ENCODE peak calls at places on chromosomes 11 and 22, in seven cellular contexts. T is AG10803, I is kidney, K is spleen, S is dorsolateral prefrontal cortex, Q is endodermal cell, P is astrocyte. Z is an unnamed sample.

GRCh38 chr11:23767576-23767975 is 729.3 kb upstream of the LUZP2 start:
- DNase-seq in T (peak; percentile 29), I (no peak), K (no peak), S (no peak), Q (no peak), P (peak; percentile 50), Z (peak; percentile 11)

GRCh38 chr11:130160460-130161090 is 993 bp downstream of the ST14 start:
- DNase-seq in T (no peak), I (no peak), K (no peak), S (no peak), Q (peak; percentile 70), P (no peak), Z (no peak)

GRCh38 chr11:43936081-43936480 is 6.4 kb upstream of the C11orf96 start:
- DNase-seq in T (no peak), I (no peak), K (no peak), S (no peak), Q (no peak), P (no peak), Z (no peak)

GRCh38 chr11:210122-210802 is 2.8 kb downstream of the RIC8A start:
- DNase-seq in T (peak; percentile 87), I (peak; percentile 39), K (no peak), S (no peak), Q (no peak), P (peak; percentile 77), Z (peak; percentile 72)

GRCh38 chr22:48567213-48567975 is 1260.3 kb downstream of the BRD1 start:
- DNase-seq in T (peak; percentile 49), I (peak; percentile 67), K (no peak), S (no peak), Q (no peak), P (no peak), Z (no peak)

GRCh38 chr11:81579339-81579738 is 1154.3 kb downstream of the FAM181B start:
- DNase-seq in T (no peak), I (no peak), K (no peak), S (no peak), Q (no peak), P (no peak), Z (no peak)

GRCh38 chr22:23801886-23802377 is 15.2 kb downstream of the SMARCB1 start:
- DNase-seq in T (no peak), I (peak; percentile 29), K (no peak), S (no peak), Q (peak; percentile 28), P (no peak), Z (no peak)

GRCh38 chr11:102476069-102476468 is 23.5 kb upstream of the TMEM123 start:
- DNase-seq in T (peak; percentile 28), I (no peak), K (no peak), S (no peak), Q (no peak), P (no peak), Z (peak; percentile 73)

GRCh38 chr22:46964773-46965550 is 202.5 kb downstream of the TBC1D22A start:
- DNase-seq in T (no peak), I (peak; percentile 45), K (no peak), S (no peak), Q (no peak), P (no peak), Z (no peak)

GRCh38 chr11:68962527-68963250 is 18.1 kb downstream of the MRGPRD start:
- DNase-seq in T (peak; percentile 43), I (peak; percentile 38), K (peak; percentile 46), S (no peak), Q (peak; percentile 39), P (no peak), Z (no peak)

GRCh38 chr11:76654980-76655379 is 15.6 kb downstream of the LRRC32 start:
- DNase-seq in T (no peak), I (no peak), K (no peak), S (no peak), Q (peak; percentile 45), P (no peak), Z (no peak)

GRCh38 chr22:33666661-33667619 is 253.3 kb downstream of the LARGE1 start:
- DNase-seq in T (no peak), I (no peak), K (no peak), S (no peak), Q (peak; percentile 64), P (no peak), Z (no peak)

GRCh38 chr22:41290262-41291221 is 4.6 kb upstream of the RANGAP1 start:
- DNase-seq in T (peak; percentile 97), I (no peak), K (no peak), S (no peak), Q (peak; percentile 71), P (peak; percentile 76), Z (peak; percentile 90)

GRCh38 chr11:131977854-131978253 is 607.4 kb downstream of the NTM start:
- DNase-seq in T (peak; percentile 78), I (no peak), K (no peak), S (no peak), Q (peak; percentile 65), P (peak; percentile 93), Z (peak; percentile 40)

GRCh38 chr11:65419773-65420481 is 2.7 kb upstream of the NEAT1 start:
- DNase-seq in T (peak; percentile 96), I (peak; percentile 97), K (peak; percentile 94), S (peak; percentile 94), Q (peak; percentile 87), P (peak; percentile 89), Z (peak; percentile 97)

GRCh38 chr11:72683782-72684200 is 9.6 kb upstream of the PDE2A start:
- DNase-seq in T (peak; percentile 18), I (peak; percentile 82), K (peak; percentile 91), S (peak; percentile 72), Q (peak; percentile 98), P (no peak), Z (peak; percentile 39)

GRCh38 chr11:75174781-75175370 is 24.0 kb downstream of the SLCO2B1 start:
- DNase-seq in T (peak; percentile 43), I (peak; percentile 81), K (no peak), S (peak; percentile 61), Q (no peak), P (peak; percentile 13), Z (peak; percentile 2)

GRCh38 chr11:129530154-129530895 is 154.7 kb downstream of the BARX2 start:
- DNase-seq in T (no peak), I (no peak), K (no peak), S (peak; percentile 31), Q (no peak), P (no peak), Z (no peak)

GRCh38 chr11:94002226-94002625 is 18.9 kb upstream of the HEPHL1 start:
- DNase-seq in T (peak; percentile 2), I (no peak), K (no peak), S (no peak), Q (no peak), P (peak; percentile 77), Z (peak; percentile 81)

GRCh38 chr22:27993201-27993635 is 74.2 kb upstream of the PITPNB start:
- DNase-seq in T (no peak), I (peak; percentile 67), K (no peak), S (no peak), Q (peak; percentile 35), P (no peak), Z (no peak)

GRCh38 chr22:31075961-31076360 is 5.2 kb upstream of the SMTN start:
- DNase-seq in T (peak; percentile 95), I (peak; percentile 95), K (peak; percentile 77), S (no peak), Q (no peak), P (no peak), Z (peak; percentile 92)

GRCh38 chr11:81792416-81792815 is 941.2 kb downstream of the FAM181B start:
- DNase-seq in T (no peak), I (no peak), K (no peak), S (no peak), Q (no peak), P (no peak), Z (peak; percentile 34)

GRCh38 chr11:115660072-115660805 is 156.0 kb upstream of the CADM1 start:
- DNase-seq in T (no peak), I (no peak), K (no peak), S (no peak), Q (peak; percentile 64), P (no peak), Z (no peak)

DNA sequence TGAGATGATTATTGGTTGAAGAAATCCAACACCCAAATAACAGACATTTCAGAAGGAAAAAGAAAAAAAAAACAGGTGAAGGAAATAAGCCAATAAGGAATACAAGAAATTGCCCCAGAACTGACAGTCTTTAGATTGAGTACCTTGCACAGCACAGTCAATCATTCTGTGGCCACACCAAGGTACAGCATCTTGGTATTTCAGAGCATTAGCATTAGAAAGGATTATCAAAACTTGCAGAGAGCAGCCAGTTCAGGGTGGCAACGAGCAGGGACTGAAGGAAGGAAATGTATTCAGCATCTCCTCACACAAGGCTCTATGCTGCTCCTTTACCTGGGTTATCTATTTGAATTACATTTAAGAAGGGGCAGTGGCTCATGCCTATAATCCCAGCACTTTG is 2.1 kb downstream of the ADA2 start:
- DNase-seq in T (no peak), I (peak; percentile 11), K (no peak), S (no peak), Q (peak; percentile 73), P (no peak), Z (no peak)
- H3K4me3 ChIP-seq in T (no peak overlapping the region), I (no peak overlapping the region), K (peak overlapping the region; percentile 21), S (no peak overlapping the region), Q (no peak overlapping the region), P (no peak overlapping the region), Z (no peak overlapping the region)

GRCh38 chr11:109815529-109816105 is 277.6 kb upstream of the ZC3H12C start:
- DNase-seq in T (no peak), I (no peak), K (no peak), S (peak; percentile 57), Q (no peak), P (no peak), Z (no peak)
- H3K4me3 ChIP-seq in T (no peak overlapping the region), I (no peak overlapping the region), K (no peak overlapping the region), S (no peak overlapping the region), Q (no peak overlapping the region), P (no peak overlapping the region), Z (no peak overlapping the region)

GRCh38 chr22:26374645-26375044 is 54.4 kb upstream of the ASPHD2 start:
- DNase-seq in T (no peak), I (no peak), K (no peak), S (no peak), Q (no peak), P (no peak), Z (no peak)

GRCh38 chr22:26383968-26384576 is 45.0 kb upstream of the ASPHD2 start:
- DNase-seq in T (no peak), I (no peak), K (no peak), S (no peak), Q (no peak), P (no peak), Z (no peak)

GRCh38 chr22:26377170-26377825 is 51.8 kb upstream of the ASPHD2 start:
- DNase-seq in T (no peak), I (no peak), K (no peak), S (peak; percentile 37), Q (peak; percentile 60), P (no peak), Z (no peak)

GRCh38 chr22:26385164-26385563 is 43.9 kb upstream of the ASPHD2 start:
- DNase-seq in T (no peak), I (no peak), K (no peak), S (no peak), Q (no peak), P (no peak), Z (no peak)

DNA sequence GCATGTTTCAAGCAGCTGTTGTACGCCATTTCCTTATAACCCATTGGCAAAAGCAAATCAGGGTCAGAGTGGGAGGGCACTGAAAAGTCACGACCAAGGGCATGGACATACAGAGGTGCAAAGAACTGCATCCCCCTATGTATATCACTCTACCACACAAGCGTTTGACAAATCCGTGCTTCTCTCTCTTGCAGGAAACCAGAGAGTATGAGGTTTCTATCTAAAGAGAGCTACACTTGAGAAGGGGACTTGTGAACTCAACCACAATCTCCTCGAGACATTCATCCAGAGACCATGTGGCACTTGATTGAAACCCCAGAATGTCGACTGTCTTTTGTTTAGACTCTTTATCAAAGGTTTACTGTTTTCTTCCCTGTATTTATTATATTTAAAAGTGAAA is 49.0 kb upstream of the ASPHD2 start:
- DNase-seq in T (no peak), I (no peak), K (no peak), S (no peak), Q (no peak), P (no peak), Z (no peak)
- H3K4me3 ChIP-seq in T (no peak overlapping the region), I (no peak overlapping the region), K (no peak overlapping the region), S (no peak overlapping the region), Q (no peak overlapping the region), P (no peak overlapping the region), Z (no peak overlapping the region)

GRCh38 chr11:95922099-95922498 is 1.8 kb downstream of the MTMR2 start:
- DNase-seq in T (no peak), I (no peak), K (no peak), S (no peak), Q (no peak), P (no peak), Z (no peak)
- H3K4me3 ChIP-seq in T (no peak overlapping the region), I (peak overlapping the region; percentile 26), K (no peak overlapping the region), S (peak overlapping the region; percentile 93), Q (peak overlapping the region; percentile 94), P (peak overlapping the region; percentile 92), Z (peak overlapping the region; percentile 78)